ENCODE peak calls at places on chromosomes 2 and 18, in seven cellular contexts. I, B, F, R, G, D and X are unnamed samples.

GRCh38 chr2:18912225-18912888 is 323.0 kb upstream of the NT5C1B start:
- DNase-seq in D (no peak), B (no peak), R (no peak), I (no peak), G (no peak), F (no peak), X (no peak)

GRCh38 chr2:19312949-19313348 is 45.5 kb downstream of the OSR1 start:
- DNase-seq in B (no peak), F (no peak), D (peak), I (no peak), R (no peak), G (peak), X (no peak)

GRCh38 chr18:59005266-59005665 is 134.4 kb upstream of the SEC11C start:
- DNase-seq in B (no peak), G (peak), F (no peak), R (no peak), D (peak), I (no peak), X (no peak)

GRCh38 chr2:65608391-65608790 is 176.0 kb upstream of the SPRED2 start:
- DNase-seq in B (no peak), G (no peak), F (no peak), D (no peak), R (no peak), I (no peak), X (peak)

GRCh38 chr18:2572144-2572682 is 856 bp downstream of the NDC80 start:
- DNase-seq in D (peak), I (no peak), F (no peak), B (no peak), G (no peak), R (no peak), X (no peak)

GRCh38 chr2:106685180-106685897 is 198.2 kb downstream of the CD8B2 start:
- DNase-seq in G (no peak), F (no peak), I (no peak), B (no peak), R (no peak), D (no peak), X (no peak)

GRCh38 chr2:238141541-238142318 is 3.3 kb downstream of the KLHL30 start:
- DNase-seq in F (peak), D (peak), B (no peak), G (no peak), I (no peak), R (no peak), X (no peak)

GRCh38 chr18:53838796-53839195 is 385.7 kb downstream of the MBD2 start:
- DNase-seq in R (no peak), B (no peak), F (no peak), D (no peak), G (no peak), I (no peak), X (no peak)

GRCh38 chr2:27891063-27891819 is 712 bp downstream of the BABAM2 start:
- DNase-seq in I (peak), R (peak), F (peak), D (peak), G (peak), B (peak), X (peak)